ENCODE peak calls at places on chromosomes 5 and 9, in five cellular contexts. K, C, Y, P and D are unnamed samples.

GRCh38 chr9:8365466-8366160 is 566.0 kb upstream of the DMAC1 start:
- DNase-seq in C (no peak), Y (no peak), P (no peak), K (no peak), D (no peak)

GRCh38 chr9:115373000-115373709 is 255.2 kb upstream of the TNC start:
- DNase-seq in P (peak), K (peak), C (peak), Y (no peak), D (no peak)

GRCh38 chr9:125889524-125890473 is 142.6 kb downstream of the PBX3 start:
- DNase-seq in C (peak), K (peak), P (peak), Y (peak), D (peak)

GRCh38 chr9:133074111-133074651 is 12.4 kb downstream of the CEL start:
- DNase-seq in C (no peak), Y (no peak), P (peak), K (no peak), D (no peak)

GRCh38 chr9:93891050-93891449 is 64.1 kb downstream of the BARX1 start:
- DNase-seq in C (no peak), K (no peak), Y (no peak), P (no peak), D (no peak)

GRCh38 chr9:74083681-74084433 is 413.3 kb upstream of the RORB start:
- DNase-seq in Y (no peak), P (no peak), K (no peak), C (no peak), D (no peak)

GRCh38 chr9:93134740-93135444 is 841 bp upstream of the NINJ1 start:
- DNase-seq in C (no peak), P (no peak), Y (no peak), K (no peak), D (no peak)

GRCh38 chr9:107890921-107891465 is 401.4 kb upstream of the KLF4 start:
- DNase-seq in K (no peak), Y (no peak), P (no peak), C (no peak), D (no peak)

GRCh38 chr9:137417161-137418021 is 5.6 kb downstream of the EXD3 start:
- DNase-seq in Y (peak), P (no peak), C (no peak), K (no peak), D (no peak)

GRCh38 chr5:79527431-79527830 is 13.5 kb upstream of the HOMER1 start:
- DNase-seq in K (no peak), P (no peak), C (no peak), Y (no peak), D (no peak)

GRCh38 chr9:110021891-110022290 is 186.1 kb downstream of the C9orf152 start:
- DNase-seq in K (no peak), P (no peak), Y (no peak), C (no peak), D (no peak)

GRCh38 chr5:55344392-55344992 is 36.7 kb downstream of the MTREX start:
- DNase-seq in K (peak), Y (peak), P (peak), C (peak), D (peak)

GRCh38 chr5:95808686-95809413 is 13.7 kb downstream of the GLRX start:
- DNase-seq in C (peak), Y (no peak), P (peak), K (no peak), D (no peak)

GRCh38 chr5:84301535-84301934 is 83.1 kb downstream of the EDIL3 start:
- DNase-seq in K (peak), Y (no peak), P (no peak), C (no peak), D (no peak)

GRCh38 chr5:168177831-168178450 is 113.5 kb upstream of the WWC1 start:
- DNase-seq in C (no peak), P (no peak), K (no peak), Y (peak), D (no peak)

GRCh38 chr5:112551437-112552018 is 132.5 kb upstream of the EPB41L4A start:
- DNase-seq in K (peak), Y (no peak), P (peak), C (peak), D (peak)

GRCh38 chr9:127909839-127910273 is 7.0 kb downstream of the ST6GALNAC4 start:
- DNase-seq in Y (no peak), P (no peak), K (no peak), C (no peak), D (no peak)

GRCh38 chr9:104815851-104816565 is 52.1 kb downstream of the NIPSNAP3B start:
- DNase-seq in P (no peak), Y (no peak), C (no peak), K (no peak), D (no peak)

GRCh38 chr5:52786391-52786790 is 1.3 kb upstream of the ITGA1 start:
- DNase-seq in K (no peak), C (no peak), Y (no peak), P (no peak), D (no peak)

GRCh38 chr9:126705767-126706697 is 92.3 kb downstream of the LMX1B start:
- DNase-seq in K (peak), P (peak), Y (peak), C (peak), D (peak)

GRCh38 chr5:136004436-136004835 is 24.4 kb upstream of the TGFBI start:
- DNase-seq in P (no peak), Y (no peak), C (no peak), K (no peak), D (no peak)

GRCh38 chr5:79791843-79792242 is 102.2 kb downstream of the CMYA5 start:
- DNase-seq in Y (no peak), C (no peak), P (no peak), K (no peak), D (no peak)